ENCODE peak calls at places on chromosome 13, in four cellular contexts. N, A, H and U are unnamed samples.
A peak's percentile ranks its signal among the peaks of the same experiment; 100 is the strongest.

GRCh38 chr13:37662624-37663023 is 64.1 kb upstream of the POSTN start:
- DNase-seq in N (no peak), A (no peak), H (no peak), U (no peak)

GRCh38 chr13:100210966-100211710 is 122.2 kb downstream of the PCCA start:
- DNase-seq in N (no peak), A (no peak), H (no peak), U (no peak)

GRCh38 chr13:99859178-99860177 is 112.1 kb downstream of the ZIC5 start:
- DNase-seq in N (no peak), A (peak; percentile 41), H (no peak), U (peak; percentile 29)

GRCh38 chr13:99982021-99982740 is 597 bp downstream of the ZIC2 start:
- DNase-seq in N (no peak), A (peak; percentile 80), H (no peak), U (no peak)

GRCh38 chr13:75550159-75550567 is 572 bp downstream of the UCHL3 start:
- DNase-seq in N (no peak), A (no peak), H (no peak), U (no peak)

GRCh38 chr13:98751397-98752110 is 918 bp downstream of the SLC15A1 start:
- DNase-seq in N (no peak), A (no peak), H (no peak), U (no peak)

GRCh38 chr13:100673831-100674362 is 698 bp downstream of the TMTC4 start:
- DNase-seq in N (no peak), A (no peak), H (peak; percentile 39), U (peak; percentile 19)

GRCh38 chr13:114131581-114132418 is 623 bp downstream of the RASA3 start:
- DNase-seq in N (peak; percentile 82), A (peak; percentile 78), H (peak; percentile 26), U (peak; percentile 57)

GRCh38 chr13:36148436-36148835 is 17.3 kb upstream of the DCLK1 start:
- DNase-seq in N (no peak), A (no peak), H (no peak), U (no peak)

GRCh38 chr13:101917833-101918755 is 465.6 kb downstream of the ITGBL1 start:
- DNase-seq in N (peak; percentile 36), A (no peak), H (no peak), U (no peak)

GRCh38 chr13:74529968-74530367 is 395.8 kb upstream of the KLF12 start:
- DNase-seq in N (no peak), A (no peak), H (no peak), U (no peak)

GRCh38 chr13:44243198-44243852 is 130.3 kb upstream of the SERP2 start:
- DNase-seq in N (no peak), A (no peak), H (no peak), U (no peak)

GRCh38 chr13:87754097-87754496 is 82.9 kb downstream of the SLITRK5 start:
- DNase-seq in N (no peak), A (no peak), H (no peak), U (no peak)

GRCh38 chr13:99150575-99151370 is 49.9 kb upstream of the UBAC2 start:
- DNase-seq in N (no peak), A (no peak), H (no peak), U (no peak)

GRCh38 chr13:80547885-80548284 is 207.0 kb upstream of the SPRY2 start:
- DNase-seq in N (no peak), A (no peak), H (no peak), U (no peak)

GRCh38 chr13:73056054-73056962 is 2.5 kb upstream of the KLF5 start:
- DNase-seq in N (no peak), A (no peak), H (no peak), U (no peak)

GRCh38 chr13:22173605-22174004 is 502.7 kb downstream of the FGF9 start:
- DNase-seq in N (no peak), A (no peak), H (no peak), U (no peak)

GRCh38 chr13:30156270-30156669 is 151.1 kb downstream of the KATNAL1 start:
- DNase-seq in N (no peak), A (no peak), H (no peak), U (no peak)

GRCh38 chr13:84607614-84608013 is 725.3 kb upstream of the SLITRK1 start:
- DNase-seq in N (peak; percentile 77), A (no peak), H (no peak), U (no peak)

GRCh38 chr13:100106705-100107104 is 17.8 kb downstream of the PCCA start:
- DNase-seq in N (no peak), A (no peak), H (no peak), U (no peak)

GRCh38 chr13:31998131-31998530 is 33.4 kb upstream of the FRY start:
- DNase-seq in N (no peak), A (no peak), H (no peak), U (no peak)

GRCh38 chr13:31997641-31998040 is 33.9 kb upstream of the FRY start:
- DNase-seq in N (no peak), A (no peak), H (no peak), U (no peak)

GRCh38 chr13:32001392-32001768 is 30.2 kb upstream of the FRY start:
- DNase-seq in N (no peak), A (no peak), H (no peak), U (peak; percentile 23)

GRCh38 chr13:32001769-32002168 is 29.8 kb upstream of the FRY start:
- DNase-seq in N (no peak), A (no peak), H (no peak), U (no peak)

GRCh38 chr13:31996611-31997010 is 35.0 kb upstream of the FRY start:
- DNase-seq in N (no peak), A (no peak), H (no peak), U (no peak)
- H3K27ac ChIP-seq in N (no peak overlapping the region), A (no peak overlapping the region), H (no peak overlapping the region), U (no peak overlapping the region)

DNA sequence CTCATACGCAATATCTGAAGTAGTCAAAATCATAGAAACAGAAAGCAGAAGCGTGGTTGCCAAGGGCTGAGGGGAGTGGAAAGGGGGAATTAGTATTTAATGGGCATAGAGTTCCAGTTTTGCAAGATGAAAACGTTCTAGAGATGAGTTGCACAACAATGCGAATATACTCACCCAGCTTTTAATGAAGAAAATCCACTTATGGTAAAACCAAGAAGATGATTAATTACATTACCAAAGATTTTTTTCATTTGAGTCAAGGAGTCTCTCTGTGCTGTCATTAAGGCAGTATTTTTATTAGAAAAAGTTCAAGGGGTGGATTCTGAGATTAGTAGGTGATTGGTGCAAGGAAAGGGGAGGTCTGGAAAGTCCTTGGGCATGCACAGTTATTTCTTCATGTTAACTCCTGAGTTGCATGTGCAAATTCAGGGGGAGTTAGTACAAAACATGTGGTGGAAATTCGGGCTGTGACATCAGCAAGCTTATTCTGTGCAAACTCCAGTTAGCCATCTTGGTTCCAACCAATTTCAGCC is 6.9 kb upstream of the CBY2 start:
- DNase-seq in N (no peak), A (no peak), H (no peak), U (no peak)
- H3K27ac ChIP-seq in N (no peak overlapping the region), A (no peak overlapping the region), H (no peak overlapping the region), U (no peak overlapping the region)

DNA sequence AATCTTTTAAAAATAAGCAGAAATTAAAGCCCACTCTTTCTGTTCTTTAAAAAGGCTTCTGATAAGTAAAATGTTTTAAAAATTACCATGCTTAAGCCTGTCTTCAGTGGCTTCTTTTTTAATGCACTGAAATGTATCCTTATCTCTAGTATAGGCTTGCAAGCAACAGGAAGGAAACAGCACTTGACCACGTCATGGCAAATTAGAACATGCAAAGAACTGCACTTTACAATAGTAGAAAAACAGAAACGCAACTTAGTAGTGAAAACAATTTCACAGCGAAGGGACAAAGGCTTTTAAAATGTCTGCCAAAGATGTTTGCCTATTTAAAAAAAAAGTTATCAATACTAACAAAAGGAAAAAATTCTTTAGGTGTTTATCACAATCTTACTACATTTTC is 36.3 kb downstream of the ELF1 start:
- DNase-seq in N (no peak), A (no peak), H (no peak), U (peak; percentile 86)
- H3K27ac ChIP-seq in N (no peak overlapping the region), A (peak overlapping the region; percentile 86), H (peak overlapping the region; percentile 87), U (peak overlapping the region; percentile 94)

DNA sequence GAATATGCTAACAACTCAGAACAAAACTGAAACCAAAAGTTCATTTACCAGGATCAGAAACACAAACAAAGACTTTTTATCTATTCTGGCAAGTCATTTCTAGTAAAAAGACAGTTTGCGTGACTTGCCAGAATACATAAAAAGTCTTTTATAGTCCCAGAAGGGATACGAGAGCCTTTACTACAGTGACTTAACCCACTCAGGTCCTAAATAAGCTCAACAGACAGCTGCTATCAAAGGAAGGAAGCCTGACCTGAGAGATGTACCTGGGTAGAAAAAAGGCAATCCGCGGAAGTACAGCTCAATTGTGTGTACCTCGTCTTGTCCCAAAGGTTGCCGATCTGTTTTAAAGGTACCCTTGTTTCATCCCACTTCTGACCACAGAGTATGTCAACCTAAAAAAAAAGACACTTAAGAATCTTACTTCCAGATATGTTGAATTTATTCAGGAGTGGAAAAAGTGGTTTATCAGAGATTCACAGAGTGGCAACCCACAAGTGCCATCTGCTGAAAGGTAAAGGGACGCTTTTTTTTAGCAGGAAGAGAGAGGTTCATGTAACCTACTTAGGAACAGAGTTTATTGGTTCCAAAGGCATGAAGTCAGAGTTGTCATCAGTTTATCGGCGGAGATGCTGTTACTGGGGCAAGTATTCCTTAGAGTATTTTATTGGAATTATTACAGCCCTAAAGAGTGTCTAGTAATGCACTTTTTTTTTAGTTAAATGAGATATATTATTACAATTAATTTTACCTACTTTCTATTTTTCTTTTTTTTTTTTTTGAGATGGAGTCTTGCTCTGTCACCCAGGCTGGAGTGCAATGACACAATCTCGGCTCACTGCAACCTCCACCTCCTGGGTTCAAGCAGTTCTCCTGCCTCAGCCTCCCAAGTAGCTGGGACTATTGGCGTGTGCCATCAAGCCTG is 69.7 kb upstream of the C1QTNF9B start:
- DNase-seq in N (no peak), A (no peak), H (no peak), U (no peak)
- H3K27ac ChIP-seq in N (no peak overlapping the region), A (peak overlapping the region; percentile 45), H (no peak overlapping the region), U (peak overlapping the region; percentile 76)

GRCh38 chr13:32039056-32039455 is 7.5 kb downstream of the FRY start:
- DNase-seq in N (no peak), A (no peak), H (no peak), U (no peak)

GRCh38 chr13:32041429-32041828 is 9.9 kb downstream of the FRY start:
- DNase-seq in N (no peak), A (no peak), H (no peak), U (no peak)

GRCh38 chr13:32040689-32041088 is 9.1 kb downstream of the FRY start:
- DNase-seq in N (no peak), A (no peak), H (no peak), U (no peak)

GRCh38 chr13:32039488-32040013 is 8.0 kb downstream of the FRY start:
- DNase-seq in N (no peak), A (no peak), H (no peak), U (no peak)

GRCh38 chr13:32040052-32040642 is 8.6 kb downstream of the FRY start:
- DNase-seq in N (no peak), A (no peak), H (no peak), U (no peak)
- H3K27ac ChIP-seq in N (no peak overlapping the region), A (no peak overlapping the region), H (no peak overlapping the region), U (no peak overlapping the region)

DNA sequence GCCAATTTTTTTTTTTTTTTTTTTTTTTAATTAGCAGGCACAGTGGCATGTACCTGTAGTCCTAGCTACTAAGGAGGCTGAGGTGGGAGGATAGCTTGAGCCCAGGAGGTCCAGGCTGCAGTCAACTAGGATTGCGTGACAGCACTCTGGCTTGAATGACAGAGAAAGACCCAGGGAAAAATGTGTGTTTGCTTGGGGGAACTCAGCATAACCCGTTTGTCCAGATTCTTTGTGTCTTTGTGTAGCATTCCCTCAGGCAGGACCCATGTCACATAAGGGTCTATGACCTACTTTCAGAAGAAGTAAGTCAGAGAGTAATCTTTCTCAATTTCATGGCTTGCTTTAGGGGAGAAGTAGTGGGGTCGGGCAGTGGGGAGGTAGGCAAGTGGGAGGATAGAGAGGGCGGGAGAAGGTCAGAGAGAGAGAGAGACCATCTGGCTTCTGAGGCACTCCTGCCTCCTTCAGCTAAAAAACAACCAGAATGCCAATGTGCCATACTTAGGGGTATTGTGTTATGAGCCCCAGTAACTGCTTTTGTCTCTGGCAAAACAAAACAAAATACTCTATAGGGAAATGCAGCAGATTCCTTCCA is 11.9 kb upstream of the PSPC1 start:
- DNase-seq in N (no peak), A (no peak), H (no peak), U (no peak)
- H3K27ac ChIP-seq in N (no peak overlapping the region), A (no peak overlapping the region), H (no peak overlapping the region), U (no peak overlapping the region)